ENCODE peak calls at places on chromosomes 2 and 18, in nine cellular contexts. C is activated naive CD8-positive, alpha-beta T cell treated with anti-CD3 and anti-CD28 coated beads, Interleukin-2, amount 50 U/mL, for 24 hours; Y is effector memory CD8-positive, alpha-beta T cell; R is stimulated activated naive CD8-positive, alpha-beta T cell treated with anti-CD3 and anti-CD28 coated beads, Interleukin-15, amount 100 ng/mL, for 72 hours; X is CD4-positive, alpha-beta T cell; O is stimulated activated effector memory CD8-positive, alpha-beta T cell treated with anti-CD3 and anti-CD28 coated beads, Interleukin-12 subunit alpha, Interleukin-12 subunit beta, amount 100 ng/mL, for 72 hours; K is activated naive CD4-positive, alpha-beta T cell treated with anti-CD3 and anti-CD28 coated beads, Interleukin-2, amount 50 U/mL, for 72 hours; F is stimulated activated naive B cell treated with anti-CD40 and anti-IgM and Interleukin-4, amounts not matched to agents 10 μg/mL and 1 μg/mL and 100 μg/mL, for 72 hours; T is psoas muscle. Q is an unnamed sample.

GRCh38 chr2:101516833-101517690 is 42.1 kb upstream of the RFX8 start:
- ATAC-seq in F (peak), T (no peak), C (peak), Y (peak), X (peak), O (peak), K (peak), R (peak), Q (no peak)

GRCh38 chr18:29123706-29124530 is 947.0 kb upstream of the CDH2 start:
- ATAC-seq in F (no peak), X (no peak), T (no peak), C (no peak), O (no peak), R (no peak), K (no peak), Y (no peak), Q (no peak)

GRCh38 chr2:191386938-191387536 is 141.8 kb downstream of the MYO1B start:
- ATAC-seq in F (peak), X (no peak), C (peak), R (peak), K (peak), O (peak), T (no peak), Y (no peak), Q (no peak)

GRCh38 chr2:121471571-121472464 is 58.9 kb upstream of the RNU4ATAC start:
- ATAC-seq in O (no peak), C (no peak), R (no peak), T (no peak), F (no peak), Y (no peak), K (no peak), X (no peak), Q (no peak)

GRCh38 chr2:203673933-203674332 is 32.5 kb upstream of the CD28 start:
- ATAC-seq in F (peak), Y (peak), C (peak), O (peak), T (peak), K (peak), R (peak), X (no peak), Q (peak)

GRCh38 chr2:234278556-234279286 is 218.2 kb downstream of the ARL4C start:
- ATAC-seq in C (peak), T (no peak), O (peak), R (peak), Y (peak), F (no peak), K (peak), X (peak), Q (no peak)

GRCh38 chr2:105490956-105491355 is 92.1 kb upstream of the FHL2 start:
- ATAC-seq in K (no peak), R (no peak), F (no peak), C (no peak), X (no peak), T (no peak), Y (no peak), O (no peak), Q (no peak)

GRCh38 chr2:187372213-187372612 is 75.8 kb downstream of the CALCRL start:
- ATAC-seq in T (no peak), K (no peak), C (no peak), Y (no peak), X (no peak), O (no peak), F (no peak), R (no peak), Q (no peak)

GRCh38 chr18:48674198-48674721 is 135.4 kb downstream of the CTIF start:
- ATAC-seq in K (no peak), R (no peak), F (no peak), Y (no peak), O (no peak), T (no peak), C (no peak), X (no peak), Q (no peak)

GRCh38 chr2:209525834-209526281 is 102.0 kb downstream of the MAP2 start:
- ATAC-seq in C (no peak), F (peak), T (no peak), K (no peak), Y (no peak), O (no peak), X (no peak), R (no peak), Q (no peak)

Q was measured in stimulated activated memory B cell treated with anti-CD40 and anti-IgM and Interleukin-4, amounts not matched to agents 10 μg/mL and 1 μg/mL and 100 μg/mL, for 72 hours.